ENCODE peak calls at places on chromosomes 3 and 15, in five cellular contexts. P is vagina, V is SJSA1, I is osteoblast, E is mesendoderm. Y is an unnamed sample.

GRCh38 chr15:48472756-48473155 is 141.5 kb downstream of the DUT start:
- DNase-seq in V (no peak), I (no peak), P (no peak), E (no peak), Y (no peak)

GRCh38 chr3:13479332-13479581 is 849 bp upstream of the HDAC11 start:
- DNase-seq in P (no peak), V (no peak), E (no peak), I (peak), Y (peak)

GRCh38 chr15:20645956-20646355 is 104.4 kb upstream of the GOLGA6L6 start:
- DNase-seq in V (no peak), E (no peak), P (no peak), I (peak), Y (peak)

GRCh38 chr3:101643861-101644613 is 32.9 kb downstream of the ZBTB11 start:
- DNase-seq in P (no peak), I (no peak), V (no peak), E (no peak), Y (no peak)

GRCh38 chr15:62835351-62835750 is 207.2 kb upstream of the TPM1 start:
- DNase-seq in I (no peak), V (no peak), P (no peak), E (peak), Y (peak)

GRCh38 chr3:10666621-10667020 is 149.4 kb upstream of the SLC6A11 start:
- DNase-seq in P (no peak), E (no peak), V (no peak), I (no peak), Y (peak)

GRCh38 chr15:68586274-68586961 is 7.6 kb downstream of the CORO2B start:
- DNase-seq in I (peak), E (peak), P (no peak), V (no peak), Y (no peak)

GRCh38 chr15:85045615-85046014 is 64.0 kb downstream of the PDE8A start:
- DNase-seq in I (no peak), E (no peak), V (no peak), P (no peak), Y (no peak)

GRCh38 chr15:40942337-40942854 is 10.9 kb upstream of the CHAC1 start:
- DNase-seq in P (no peak), V (peak), E (peak), I (peak), Y (no peak)

GRCh38 chr15:65208656-65209055 is 2.6 kb downstream of the CILP start:
- DNase-seq in I (no peak), E (peak), P (no peak), V (no peak), Y (no peak)

GRCh38 chr3:171838218-171838720 is 4.9 kb upstream of the TMEM212 start:
- DNase-seq in P (no peak), V (no peak), E (peak), I (peak), Y (peak)

GRCh38 chr3:88986834-88987233 is 120.6 kb upstream of the EPHA3 start:
- DNase-seq in V (no peak), I (peak), P (no peak), E (no peak), Y (no peak)

GRCh38 chr3:85560088-85560790 is 601.5 kb downstream of the CADM2 start:
- DNase-seq in V (no peak), E (no peak), I (no peak), P (no peak), Y (no peak)

GRCh38 chr15:98524274-98524673 is 124.1 kb upstream of the IGF1R start:
- DNase-seq in E (no peak), I (no peak), P (no peak), V (no peak), Y (no peak)

GRCh38 chr15:69579950-69580618 is 127.5 kb downstream of the RPLP1 start:
- DNase-seq in I (no peak), E (no peak), V (no peak), P (no peak), Y (no peak)

GRCh38 chr15:69585937-69586336 is 133.3 kb downstream of the RPLP1 start:
- DNase-seq in P (no peak), V (no peak), E (no peak), I (no peak), Y (no peak)

GRCh38 chr3:38165722-38166387 is 518 bp downstream of the OXSR1 start:
- DNase-seq in V (no peak), I (peak), E (peak), P (no peak), Y (no peak)

GRCh38 chr3:133535971-133536634 is 37.4 kb upstream of the CDV3 start:
- DNase-seq in P (no peak), E (no peak), I (peak), V (peak), Y (no peak)

GRCh38 chr3:46482632-46483311 is 15.0 kb upstream of the RTP3 start:
- DNase-seq in E (no peak), V (peak), I (peak), P (no peak), Y (no peak)

GRCh38 chr15:63070681-63071129 is 28.2 kb downstream of the TPM1 start:
- DNase-seq in V (no peak), E (no peak), P (no peak), I (no peak), Y (no peak)

GRCh38 chr3:12307136-12307535 is 18.3 kb downstream of the PPARG start:
- DNase-seq in I (no peak), P (no peak), E (no peak), V (no peak), Y (no peak)

GRCh38 chr3:126557761-126558160 is 971 bp downstream of the C3orf22 start:
- DNase-seq in V (peak), I (peak), P (no peak), E (peak), Y (no peak)

GRCh38 chr3:129793947-129794318 is 99.6 kb downstream of the TMCC1 start:
- DNase-seq in E (peak), P (no peak), I (no peak), V (no peak), Y (no peak)

GRCh38 chr3:187629711-187630110 is 40.5 kb downstream of the SST start:
- DNase-seq in V (no peak), P (no peak), E (no peak), I (no peak), Y (no peak)

GRCh38 chr15:92655178-92655995 is at the start of gene FAM174B:
- DNase-seq in E (peak), P (peak), I (peak), V (no peak), Y (peak)

GRCh38 chr15:60392601-60392985 is 5.2 kb downstream of the ANXA2 start:
- DNase-seq in I (peak), E (peak), P (peak), V (peak), Y (no peak)

GRCh38 chr3:13018039-13018431 is 55.2 kb downstream of the IQSEC1 start:
- DNase-seq in V (no peak), I (peak), E (peak), P (no peak), Y (no peak)

GRCh38 chr3:170869645-170870593 is at the start of gene RPL22L1:
- DNase-seq in E (peak), I (peak), V (peak), P (peak), Y (peak)

GRCh38 chr15:62888628-62889027 is 153.9 kb upstream of the TPM1 start:
- DNase-seq in E (no peak), P (no peak), V (no peak), I (no peak), Y (no peak)

GRCh38 chr3:32106929-32107362 is 526 bp downstream of the GPD1L start:
- DNase-seq in V (no peak), I (peak), E (no peak), P (no peak), Y (peak)

GRCh38 chr3:55481918-55482495 is 5.1 kb downstream of the WNT5A start:
- DNase-seq in V (no peak), P (no peak), I (peak), E (peak), Y (no peak)

GRCh38 chr3:152071924-152072323 is 196.8 kb upstream of the MBNL1 start:
- DNase-seq in P (no peak), V (no peak), I (peak), E (peak), Y (no peak)

GRCh38 chr15:73190189-73190601 is 137.9 kb downstream of the NEO1 start:
- DNase-seq in I (no peak), P (no peak), E (no peak), V (no peak), Y (no peak)

GRCh38 chr15:88564741-88565140 is 18.3 kb upstream of the DET1 start:
- DNase-seq in E (no peak), I (no peak), V (no peak), P (no peak), Y (no peak)
- H3K27ac ChIP-seq in E (no peak), I (no peak), V (no peak), P (no peak), Y (no peak)

GRCh38 chr3:61617651-61618050 is 56.3 kb downstream of the PTPRG start:
- DNase-seq in E (no peak), P (no peak), I (no peak), V (no peak), Y (no peak)

GRCh38 chr3:61618871-61619270 is 57.5 kb downstream of the PTPRG start:
- DNase-seq in V (no peak), E (no peak), P (no peak), I (no peak), Y (no peak)

GRCh38 chr3:61617041-61617440 is 55.7 kb downstream of the PTPRG start:
- DNase-seq in I (no peak), V (no peak), E (no peak), P (no peak), Y (no peak)

GRCh38 chr3:61615643-61616042 is 54.3 kb downstream of the PTPRG start:
- DNase-seq in V (no peak), E (no peak), I (no peak), P (no peak), Y (no peak)

GRCh38 chr3:61616586-61616985 is 55.2 kb downstream of the PTPRG start:
- DNase-seq in P (no peak), V (no peak), E (no peak), I (no peak), Y (no peak)
- H3K27ac ChIP-seq in P (no peak), V (no peak), E (no peak), I (no peak), Y (no peak)

DNA sequence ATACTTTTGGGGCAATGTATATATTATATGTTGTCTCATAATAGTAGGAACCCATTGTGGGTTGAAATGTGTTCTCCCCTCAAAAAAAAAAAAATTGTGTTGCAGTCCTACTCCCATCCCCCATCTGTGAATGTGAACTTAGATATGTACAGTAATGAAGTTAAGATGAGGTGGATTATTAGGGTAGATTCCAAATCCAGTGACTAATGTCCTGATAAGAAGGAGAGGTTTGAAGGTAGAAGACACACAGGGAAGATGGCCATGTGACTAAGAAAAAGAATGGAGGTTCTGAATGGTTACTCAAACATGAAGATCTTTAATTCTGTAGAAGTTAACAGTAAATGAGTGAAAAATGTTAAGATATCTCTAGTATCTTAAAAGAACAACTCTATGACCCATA is 3.0 kb upstream of the ATOSA start:
- DNase-seq in I (no peak), P (no peak), V (no peak), E (no peak), Y (no peak)
- H3K27ac ChIP-seq in I (no peak), P (no peak), V (no peak), E (no peak), Y (no peak)

GRCh38 chr3:48403533-48404439 is 26.1 kb downstream of the PLXNB1 start:
- DNase-seq in I (peak), E (no peak), V (no peak), P (peak), Y (no peak)
- H3K27ac ChIP-seq in I (no peak), E (no peak), V (no peak), P (peak), Y (no peak)

GRCh38 chr3:99809565-99809964 is 8.1 kb upstream of the CMSS1 start:
- DNase-seq in V (no peak), E (no peak), P (no peak), I (no peak), Y (no peak)
- H3K27ac ChIP-seq in V (no peak), E (no peak), P (no peak), I (no peak), Y (no peak)

GRCh38 chr15:37106490-37107001 is 6.2 kb upstream of the MEIS2 start:
- DNase-seq in P (no peak), V (no peak), E (peak), I (peak), Y (peak)
- H3K27ac ChIP-seq in P (peak), V (no peak), E (no peak), I (no peak), Y (peak)